ENCODE peak calls at places on chromosomes 12 and 14, in four cellular contexts. One of them, this sample, is unnamed.

GRCh38 chr14:101628471-101628966 is 67.2 kb downstream of the DIO3 start:
- DNase-seq in stimulated activated CD4-positive, alpha-beta T cell treated with anti-CD3 and anti-CD28 coated beads, Interleukin-1b, Interleukin-23, amount 100 ng/mL, for 1 hour: peak
- DNase-seq in NCI-H748 treated with DMSO at 0.1 percent for 48 hours: peak
- DNase-seq in activated T-cell treated with anti-CD3 and anti-CD28 coated beads for 48 hours: peak
- DNase-seq in this sample: peak

GRCh38 chr12:53868516-53868986 is 70.1 kb upstream of the HOXC13 start:
- DNase-seq in stimulated activated CD4-positive, alpha-beta T cell treated with anti-CD3 and anti-CD28 coated beads, Interleukin-1b, Interleukin-23, amount 100 ng/mL, for 1 hour: no peak
- DNase-seq in NCI-H748 treated with DMSO at 0.1 percent for 48 hours: no peak
- DNase-seq in activated T-cell treated with anti-CD3 and anti-CD28 coated beads for 48 hours: no peak
- DNase-seq in this sample: no peak

GRCh38 chr14:81415781-81416180 is 15.7 kb upstream of the STON2 start:
- DNase-seq in stimulated activated CD4-positive, alpha-beta T cell treated with anti-CD3 and anti-CD28 coated beads, Interleukin-1b, Interleukin-23, amount 100 ng/mL, for 1 hour: no peak
- DNase-seq in NCI-H748 treated with DMSO at 0.1 percent for 48 hours: no peak
- DNase-seq in activated T-cell treated with anti-CD3 and anti-CD28 coated beads for 48 hours: no peak
- DNase-seq in this sample: no peak

GRCh38 chr12:116736962-116737773 is 701 bp downstream of the SPRING1 start:
- DNase-seq in stimulated activated CD4-positive, alpha-beta T cell treated with anti-CD3 and anti-CD28 coated beads, Interleukin-1b, Interleukin-23, amount 100 ng/mL, for 1 hour: no peak
- DNase-seq in NCI-H748 treated with DMSO at 0.1 percent for 48 hours: no peak
- DNase-seq in activated T-cell treated with anti-CD3 and anti-CD28 coated beads for 48 hours: no peak
- DNase-seq in this sample: no peak

GRCh38 chr14:101960225-101960624 is 4.1 kb upstream of the DYNC1H1 start:
- DNase-seq in stimulated activated CD4-positive, alpha-beta T cell treated with anti-CD3 and anti-CD28 coated beads, Interleukin-1b, Interleukin-23, amount 100 ng/mL, for 1 hour: no peak
- DNase-seq in NCI-H748 treated with DMSO at 0.1 percent for 48 hours: no peak
- DNase-seq in activated T-cell treated with anti-CD3 and anti-CD28 coated beads for 48 hours: peak
- DNase-seq in this sample: no peak

GRCh38 chr14:64703393-64704144 is 655 bp upstream of the PLEKHG3 start:
- DNase-seq in stimulated activated CD4-positive, alpha-beta T cell treated with anti-CD3 and anti-CD28 coated beads, Interleukin-1b, Interleukin-23, amount 100 ng/mL, for 1 hour: no peak
- DNase-seq in NCI-H748 treated with DMSO at 0.1 percent for 48 hours: peak
- DNase-seq in activated T-cell treated with anti-CD3 and anti-CD28 coated beads for 48 hours: no peak
- DNase-seq in this sample: no peak

GRCh38 chr12:93186131-93186530 is 191.6 kb upstream of the NUDT4 start:
- DNase-seq in stimulated activated CD4-positive, alpha-beta T cell treated with anti-CD3 and anti-CD28 coated beads, Interleukin-1b, Interleukin-23, amount 100 ng/mL, for 1 hour: no peak
- DNase-seq in NCI-H748 treated with DMSO at 0.1 percent for 48 hours: no peak
- DNase-seq in activated T-cell treated with anti-CD3 and anti-CD28 coated beads for 48 hours: no peak
- DNase-seq in this sample: no peak

GRCh38 chr12:28209782-28210181 is 19.5 kb downstream of the CCDC91 start:
- DNase-seq in stimulated activated CD4-positive, alpha-beta T cell treated with anti-CD3 and anti-CD28 coated beads, Interleukin-1b, Interleukin-23, amount 100 ng/mL, for 1 hour: no peak
- DNase-seq in NCI-H748 treated with DMSO at 0.1 percent for 48 hours: no peak
- DNase-seq in activated T-cell treated with anti-CD3 and anti-CD28 coated beads for 48 hours: no peak
- DNase-seq in this sample: no peak

GRCh38 chr12:108017658-108018057 is 111.4 kb upstream of the WSCD2 start:
- DNase-seq in stimulated activated CD4-positive, alpha-beta T cell treated with anti-CD3 and anti-CD28 coated beads, Interleukin-1b, Interleukin-23, amount 100 ng/mL, for 1 hour: no peak
- DNase-seq in NCI-H748 treated with DMSO at 0.1 percent for 48 hours: no peak
- DNase-seq in activated T-cell treated with anti-CD3 and anti-CD28 coated beads for 48 hours: no peak
- DNase-seq in this sample: no peak

GRCh38 chr12:126219654-126220279 is 1154.5 kb downstream of the AACS start:
- DNase-seq in stimulated activated CD4-positive, alpha-beta T cell treated with anti-CD3 and anti-CD28 coated beads, Interleukin-1b, Interleukin-23, amount 100 ng/mL, for 1 hour: no peak
- DNase-seq in NCI-H748 treated with DMSO at 0.1 percent for 48 hours: no peak
- DNase-seq in activated T-cell treated with anti-CD3 and anti-CD28 coated beads for 48 hours: no peak
- DNase-seq in this sample: no peak

GRCh38 chr12:100372846-100373245 is 16.0 kb downstream of the SLC17A8 start:
- DNase-seq in stimulated activated CD4-positive, alpha-beta T cell treated with anti-CD3 and anti-CD28 coated beads, Interleukin-1b, Interleukin-23, amount 100 ng/mL, for 1 hour: no peak
- DNase-seq in NCI-H748 treated with DMSO at 0.1 percent for 48 hours: no peak
- DNase-seq in activated T-cell treated with anti-CD3 and anti-CD28 coated beads for 48 hours: no peak
- DNase-seq in this sample: no peak

GRCh38 chr12:20220339-20220738 is 148.0 kb upstream of the PDE3A start:
- DNase-seq in stimulated activated CD4-positive, alpha-beta T cell treated with anti-CD3 and anti-CD28 coated beads, Interleukin-1b, Interleukin-23, amount 100 ng/mL, for 1 hour: no peak
- DNase-seq in NCI-H748 treated with DMSO at 0.1 percent for 48 hours: no peak
- DNase-seq in activated T-cell treated with anti-CD3 and anti-CD28 coated beads for 48 hours: no peak
- DNase-seq in this sample: peak

GRCh38 chr12:9793774-9794395 is 33.2 kb upstream of the CD69 start:
- DNase-seq in stimulated activated CD4-positive, alpha-beta T cell treated with anti-CD3 and anti-CD28 coated beads, Interleukin-1b, Interleukin-23, amount 100 ng/mL, for 1 hour: no peak
- DNase-seq in NCI-H748 treated with DMSO at 0.1 percent for 48 hours: no peak
- DNase-seq in activated T-cell treated with anti-CD3 and anti-CD28 coated beads for 48 hours: no peak
- DNase-seq in this sample: no peak

GRCh38 chr14:60485057-60485599 is 735 bp downstream of the C14orf39 start:
- DNase-seq in stimulated activated CD4-positive, alpha-beta T cell treated with anti-CD3 and anti-CD28 coated beads, Interleukin-1b, Interleukin-23, amount 100 ng/mL, for 1 hour: no peak
- DNase-seq in NCI-H748 treated with DMSO at 0.1 percent for 48 hours: no peak
- DNase-seq in activated T-cell treated with anti-CD3 and anti-CD28 coated beads for 48 hours: no peak
- DNase-seq in this sample: no peak

GRCh38 chr12:45268672-45269406 is 52.9 kb downstream of the ANO6 start:
- DNase-seq in stimulated activated CD4-positive, alpha-beta T cell treated with anti-CD3 and anti-CD28 coated beads, Interleukin-1b, Interleukin-23, amount 100 ng/mL, for 1 hour: no peak
- DNase-seq in NCI-H748 treated with DMSO at 0.1 percent for 48 hours: peak
- DNase-seq in activated T-cell treated with anti-CD3 and anti-CD28 coated beads for 48 hours: no peak
- DNase-seq in this sample: peak